ENCODE peak calls at places on chromosomes 7 and 10, in six cellular contexts. P is esophagus muscularis mucosa, D is GM12878, U is psoas muscle, H is lower lobe of right lung, S is HFF-Myc. C is an unnamed sample.

GRCh38 chr10:26520575-26520974 is 82.4 kb downstream of the APBB1IP start:
- DNase-seq in P (peak; percentile 34), D (no peak), U (no peak), H (no peak), S (no peak), C (no peak)

GRCh38 chr7:99631311-99632109 is 14.8 kb downstream of the ZSCAN25 start:
- DNase-seq in P (peak; percentile 77), D (no peak), U (no peak), H (no peak), S (no peak), C (peak; percentile 27)

GRCh38 chr10:102764340-102765257 is 20.9 kb downstream of the WBP1L start:
- DNase-seq in P (no peak), D (no peak), U (no peak), H (no peak), S (peak; percentile 40), C (no peak)

GRCh38 chr7:23333671-23334246 is 34.6 kb downstream of the MALSU1 start:
- DNase-seq in P (no peak), D (no peak), U (peak; percentile 47), H (no peak), S (peak; percentile 36), C (peak; percentile 82)

GRCh38 chr10:93535293-93535692 is 31.2 kb upstream of the FFAR4 start:
- DNase-seq in P (no peak), D (no peak), U (no peak), H (no peak), S (no peak), C (no peak)

GRCh38 chr10:10432306-10433035 is 585.2 kb upstream of the CELF2 start:
- DNase-seq in P (no peak), D (no peak), U (no peak), H (no peak), S (no peak), C (no peak)

GRCh38 chr10:93081834-93082233 is 8.1 kb downstream of the CYP26A1 start:
- DNase-seq in P (peak; percentile 74), D (no peak), U (no peak), H (no peak), S (no peak), C (peak; percentile 81)

GRCh38 chr10:86658261-86658741 is 4.0 kb downstream of the OPN4 start:
- DNase-seq in P (no peak), D (no peak), U (peak; percentile 15), H (peak; percentile 39), S (no peak), C (no peak)

GRCh38 chr10:120634629-120635028 is 177.6 kb downstream of the PLPP4 start:
- DNase-seq in P (peak; percentile 89), D (no peak), U (no peak), H (no peak), S (no peak), C (no peak)

GRCh38 chr10:17386616-17387075 is 67.7 kb downstream of the ST8SIA6 start:
- DNase-seq in P (no peak), D (no peak), U (no peak), H (no peak), S (no peak), C (no peak)

GRCh38 chr7:1152492-1152891 is 7.5 kb downstream of the ZFAND2A start:
- DNase-seq in P (no peak), D (no peak), U (no peak), H (peak; percentile 14), S (no peak), C (no peak)

GRCh38 chr10:5284311-5285057 is 80.3 kb upstream of the UCN3 start:
- DNase-seq in P (peak; percentile 64), D (no peak), U (no peak), H (no peak), S (no peak), C (no peak)

GRCh38 chr10:101467286-101467770 is 113.4 kb downstream of the BTRC start:
- DNase-seq in P (no peak), D (peak; percentile 23), U (no peak), H (no peak), S (peak; percentile 47), C (peak; percentile 60)

GRCh38 chr10:46270086-46270811 is 16.5 kb upstream of the ANTXRL start:
- DNase-seq in P (no peak), D (no peak), U (no peak), H (no peak), S (no peak), C (no peak)

GRCh38 chr10:480928-481551 is 208.4 kb downstream of the DIP2C start:
- DNase-seq in P (no peak), D (no peak), U (no peak), H (no peak), S (no peak), C (no peak)

GRCh38 chr7:153675141-153675540 is 377.1 kb upstream of the DPP6 start:
- DNase-seq in P (no peak), D (no peak), U (no peak), H (no peak), S (no peak), C (no peak)

GRCh38 chr7:105327201-105327600 is 61.5 kb downstream of the SRPK2 start:
- DNase-seq in P (peak; percentile 24), D (no peak), U (no peak), H (no peak), S (no peak), C (no peak)

GRCh38 chr7:7798510-7798909 is 80.1 kb upstream of the RPA3 start:
- DNase-seq in P (no peak), D (no peak), U (no peak), H (no peak), S (no peak), C (no peak)

GRCh38 chr7:157895520-157896375 is 558.9 kb downstream of the DNAJB6 start:
- DNase-seq in P (no peak), D (no peak), U (no peak), H (no peak), S (no peak), C (no peak)

GRCh38 chr10:113015201-113015600 is 65.2 kb downstream of the TCF7L2 start:
- DNase-seq in P (no peak), D (no peak), U (no peak), H (no peak), S (no peak), C (no peak)

GRCh38 chr7:124088590-124088989 is 55.7 kb upstream of the TMEM229A start:
- DNase-seq in P (no peak), D (no peak), U (no peak), H (no peak), S (no peak), C (no peak)

GRCh38 chr7:141203177-141203576 is 129.3 kb downstream of the TMEM178B start:
- DNase-seq in P (no peak), D (no peak), U (no peak), H (no peak), S (no peak), C (no peak)

GRCh38 chr10:81031774-81032173 is 494.1 kb downstream of the SH2D4B start:
- DNase-seq in P (no peak), D (peak; percentile 40), U (no peak), H (no peak), S (no peak), C (no peak)

GRCh38 chr7:156334636-156335035 is 305.9 kb upstream of the RNF32 start:
- DNase-seq in P (peak; percentile 78), D (no peak), U (no peak), H (no peak), S (no peak), C (no peak)

GRCh38 chr10:15462253-15462885 is 91.3 kb upstream of the FAM171A1 start:
- DNase-seq in P (no peak), D (no peak), U (no peak), H (no peak), S (no peak), C (no peak)

GRCh38 chr7:125195156-125195555 is 265.5 kb upstream of the POT1 start:
- DNase-seq in P (no peak), D (no peak), U (no peak), H (no peak), S (no peak), C (no peak)

GRCh38 chr7:43076189-43076605 is 36.2 kb upstream of the HECW1 start:
- DNase-seq in P (no peak), D (peak; percentile 88), U (no peak), H (no peak), S (peak; percentile 27), C (no peak)

GRCh38 chr10:128095753-128096469 is 30.3 kb downstream of the MKI67 start:
- DNase-seq in P (no peak), D (no peak), U (no peak), H (no peak), S (no peak), C (no peak)

GRCh38 chr7:8146156-8146555 is 115.8 kb downstream of the ICA1 start:
- DNase-seq in P (no peak), D (no peak), U (no peak), H (no peak), S (no peak), C (no peak)

GRCh38 chr10:119149723-119150122 is 15.8 kb downstream of the SFXN4 start:
- DNase-seq in P (no peak), D (no peak), U (no peak), H (no peak), S (no peak), C (no peak)
- TF ChIP-seq CTCF in P (no peak), D (peak; percentile 7), U (no peak), H (peak; percentile 6), S (peak; percentile 29), C (no peak)

GRCh38 chr7:127253289-127254162 is 785 bp upstream of the GRM8 start:
- DNase-seq in P (no peak), D (no peak), U (peak; percentile 68), H (peak; percentile 75), S (no peak), C (peak; percentile 4)

GRCh38 chr7:127252736-127253288 is at the start of gene GRM8:
- DNase-seq in P (no peak), D (no peak), U (peak; percentile 44), H (peak; percentile 51), S (no peak), C (no peak)

GRCh38 chr7:127252380-127252718 is 392 bp downstream of the GRM8 start:
- DNase-seq in P (no peak), D (no peak), U (no peak), H (no peak), S (no peak), C (no peak)

GRCh38 chr7:127256326-127256725 is 3.6 kb upstream of the GRM8 start:
- DNase-seq in P (no peak), D (no peak), U (no peak), H (no peak), S (no peak), C (no peak)

DNA sequence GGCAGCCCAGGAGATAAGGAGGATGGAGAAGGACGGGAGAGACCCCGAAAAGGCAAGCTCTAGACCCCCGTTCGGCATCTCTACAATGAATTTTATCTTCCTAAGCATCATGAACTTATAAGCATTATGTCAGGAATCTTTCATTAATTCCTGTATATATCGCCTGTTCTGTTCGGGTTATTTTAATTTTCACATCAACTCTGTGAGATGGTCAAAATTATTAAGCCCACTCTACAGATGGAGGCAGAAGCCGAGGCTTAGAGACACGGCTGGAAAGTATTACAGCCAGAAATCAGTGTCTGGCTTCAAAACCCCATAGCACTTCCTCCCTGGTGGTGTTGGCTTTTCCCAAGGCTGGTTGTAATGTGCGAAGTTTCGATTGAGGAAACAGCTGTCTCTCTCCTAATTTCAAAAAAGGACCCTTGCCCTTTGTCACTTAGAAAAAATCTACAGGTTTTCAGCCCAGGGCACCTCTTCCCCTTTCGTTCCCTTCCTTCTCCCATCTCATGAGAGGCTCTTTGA is 1.5 kb upstream of the GRM8 start:
- DNase-seq in P (no peak), D (no peak), U (no peak), H (no peak), S (no peak), C (no peak)
- H3K4me3 ChIP-seq in P (peak overlapping the region; percentile 76), D (no peak overlapping the region), U (peak overlapping the region; percentile 83), H (peak overlapping the region; percentile 77), S (peak overlapping the region; percentile 48), C (peak overlapping the region; percentile 70)

GRCh38 chr7:101996131-101996691 is 178.8 kb downstream of the CUX1 start:
- DNase-seq in P (no peak), D (no peak), U (no peak), H (no peak), S (no peak), C (no peak)
- TF ChIP-seq CTCF in P (no peak), D (no peak), U (no peak), H (no peak), S (no peak), C (no peak)

GRCh38 chr10:79130846-79131245 is 62.1 kb downstream of the ZMIZ1 start:
- DNase-seq in P (no peak), D (no peak), U (no peak), H (no peak), S (no peak), C (no peak)
- H3K4me3 ChIP-seq in P (no peak overlapping the region), D (no peak overlapping the region), U (no peak overlapping the region), H (no peak overlapping the region), S (no peak overlapping the region), C (no peak overlapping the region)

C was measured in astrocyte of the cerebellum.